ENCODE peak calls at places on chromosomes 12 and 14, in five cellular contexts. K is IMR-90, I is neural progenitor cell, X is pulmonary artery endothelial cell, M is HT1080. O is an unnamed sample.

GRCh38 chr12:66740257-66740656 is 61.4 kb upstream of the GRIP1 start:
- DNase-seq in K (no peak), I (no peak), X (no peak), M (no peak), O (no peak)

GRCh38 chr12:122076743-122077495 is 1.6 kb upstream of the MLXIP start:
- DNase-seq in K (no peak), I (no peak), X (no peak), M (no peak), O (no peak)

GRCh38 chr12:53974084-53975018 is at the start of gene HOTAIR:
- DNase-seq in K (no peak), I (no peak), X (no peak), M (no peak), O (peak; percentile 64)

GRCh38 chr14:49970474-49971147 is 77.7 kb downstream of the ARF6 start:
- DNase-seq in K (peak; percentile 49), I (no peak), X (no peak), M (no peak), O (no peak)

GRCh38 chr14:101408077-101408831 is 153.0 kb upstream of the DIO3 start:
- DNase-seq in K (peak; percentile 90), I (no peak), X (no peak), M (no peak), O (no peak)

GRCh38 chr12:80692114-80692513 is 15.3 kb upstream of the MYF6 start:
- DNase-seq in K (no peak), I (no peak), X (no peak), M (no peak), O (peak; percentile 73)

GRCh38 chr12:62787023-62787422 is 147.9 kb downstream of the PPM1H start:
- DNase-seq in K (no peak), I (no peak), X (no peak), M (peak; percentile 46), O (peak; percentile 7)

GRCh38 chr12:79765157-79765556 is 74.4 kb upstream of the PAWR start:
- DNase-seq in K (no peak), I (no peak), X (no peak), M (no peak), O (no peak)

GRCh38 chr12:5017638-5018348 is 25.9 kb upstream of the KCNA5 start:
- DNase-seq in K (no peak), I (no peak), X (no peak), M (no peak), O (peak; percentile 58)

GRCh38 chr12:90152897-90153624 is 444.4 kb upstream of the ATP2B1 start:
- DNase-seq in K (no peak), I (peak; percentile 54), X (no peak), M (peak; percentile 52), O (peak; percentile 16)

GRCh38 chr12:1796515-1797010 is 23.8 kb upstream of the LRTM2 start:
- DNase-seq in K (no peak), I (no peak), X (no peak), M (no peak), O (no peak)

GRCh38 chr14:104724981-104725771 is 1.1 kb downstream of the ADSS1 start:
- DNase-seq in K (no peak), I (peak; percentile 63), X (no peak), M (no peak), O (peak; percentile 24)

GRCh38 chr14:37124617-37125016 is 47.8 kb downstream of the SLC25A21 start:
- DNase-seq in K (no peak), I (peak; percentile 31), X (no peak), M (peak; percentile 32), O (peak; percentile 17)

GRCh38 chr14:73264080-73264895 is 27.0 kb downstream of the PAPLN start:
- DNase-seq in K (no peak), I (no peak), X (no peak), M (no peak), O (no peak)